ENCODE peak calls at places on chromosomes 2 and 18, in four cellular contexts. V, E, Z and O are unnamed samples.

GRCh38 chr2:234690569-234691225 is 193.8 kb upstream of the ARL4C start:
- DNase-seq in Z (peak; percentile 27), V (no peak), E (no peak), O (peak; percentile 99)

GRCh38 chr2:28751956-28752607 is 452 bp downstream of the PPP1CB start:
- DNase-seq in V (no peak), Z (peak; percentile 16), E (peak; percentile 73), O (peak; percentile 55)

GRCh38 chr18:37393945-37394609 is 171.5 kb downstream of the CELF4 start:
- DNase-seq in Z (peak; percentile 95), V (no peak), E (no peak), O (peak; percentile 99)

GRCh38 chr2:73823916-73824523 is 4.7 kb upstream of the STAMBP start:
- DNase-seq in V (no peak), E (no peak), Z (peak; percentile 76), O (peak; percentile 70)

GRCh38 chr2:162072976-162073775 is 839 bp downstream of the DPP4 start:
- DNase-seq in V (no peak), Z (no peak), E (no peak), O (peak; percentile 23)

GRCh38 chr2:181813963-181814565 is 77.5 kb upstream of the ITPRID2 start:
- DNase-seq in V (no peak), E (no peak), Z (peak; percentile 69), O (no peak)

GRCh38 chr18:7000484-7001096 is 117.0 kb downstream of the LAMA1 start:
- DNase-seq in V (no peak), Z (peak; percentile 21), E (no peak), O (peak; percentile 75)

GRCh38 chr2:47088371-47089082 is 66.6 kb downstream of the STPG4 start:
- DNase-seq in Z (peak; percentile 58), V (no peak), E (no peak), O (no peak)

GRCh38 chr18:79064228-79064627 is 5.0 kb upstream of the ATP9B start:
- DNase-seq in Z (no peak), E (no peak), V (no peak), O (peak; percentile 83)

GRCh38 chr2:152813381-152813780 is 95.0 kb downstream of the ARL6IP6 start:
- DNase-seq in V (no peak), E (no peak), Z (no peak), O (no peak)

GRCh38 chr2:15943378-15943851 is 3.1 kb downstream of the MYCN start:
- DNase-seq in Z (no peak), V (no peak), E (no peak), O (peak; percentile 100)

GRCh38 chr2:72864500-72864899 is 22.7 kb upstream of the SPR start:
- DNase-seq in Z (peak; percentile 67), V (no peak), E (no peak), O (no peak)

GRCh38 chr18:46587568-46587967 is 69.5 kb downstream of the LOXHD1 start:
- DNase-seq in V (no peak), Z (no peak), E (no peak), O (no peak)

GRCh38 chr2:240649331-240649730 is 24.1 kb downstream of the GPR35 start:
- DNase-seq in Z (no peak), E (no peak), V (no peak), O (no peak)

GRCh38 chr2:168543037-168543436 is 87.0 kb downstream of the CERS6 start:
- DNase-seq in V (no peak), E (no peak), Z (no peak), O (no peak)

GRCh38 chr2:199955007-199955338 is 318 bp downstream of the TYW5 start:
- DNase-seq in V (no peak), Z (peak; percentile 58), E (no peak), O (peak; percentile 71)

GRCh38 chr2:76314621-76315020 is 603.9 kb upstream of the GCFC2 start:
- DNase-seq in V (no peak), Z (no peak), E (no peak), O (peak; percentile 51)

GRCh38 chr18:60809937-60810336 is 437.4 kb upstream of the MC4R start:
- DNase-seq in Z (no peak), V (no peak), E (no peak), O (peak; percentile 97)

GRCh38 chr2:19883971-19884720 is 17.6 kb downstream of the TTC32 start:
- DNase-seq in Z (no peak), E (no peak), V (no peak), O (no peak)

GRCh38 chr2:10301946-10302478 is 692 bp upstream of the HPCAL1 start:
- DNase-seq in E (no peak), Z (no peak), V (no peak), O (peak; percentile 19)

GRCh38 chr18:75896865-75897264 is 469.4 kb upstream of the SMIM21 start:
- DNase-seq in Z (peak; percentile 11), E (no peak), V (no peak), O (peak; percentile 91)

GRCh38 chr2:6877402-6878305 is at the start of gene RSAD2:
- DNase-seq in E (no peak), V (no peak), Z (peak; percentile 65), O (peak; percentile 14)

GRCh38 chr2:185857676-185858075 is 119.1 kb downstream of the FSIP2 start:
- DNase-seq in E (no peak), Z (no peak), V (no peak), O (no peak)

GRCh38 chr2:18435425-18436037 is 124.9 kb downstream of the RDH14 start:
- DNase-seq in V (no peak), Z (peak; percentile 58), E (no peak), O (peak; percentile 36)

GRCh38 chr2:46962751-46963150 is 47.1 kb upstream of the MCFD2 start:
- DNase-seq in V (no peak), Z (no peak), E (no peak), O (no peak)

GRCh38 chr2:204650611-204651010 is 105.3 kb downstream of the PARD3B start:
- DNase-seq in E (no peak), Z (no peak), V (no peak), O (no peak)

GRCh38 chr2:69169990-69170389 is 157.0 kb downstream of the ANTXR1 start:
- DNase-seq in V (no peak), Z (peak; percentile 85), E (no peak), O (peak; percentile 67)

GRCh38 chr2:75516378-75517122 is 44.2 kb downstream of the EVA1A start:
- DNase-seq in E (no peak), V (no peak), Z (no peak), O (peak; percentile 88)